ENCODE peak calls at places on chromosomes 4 and X, in seven cellular contexts. E, Z, D, C, J, B and P are unnamed samples. For H3K36me3 and H3K4me1, the result is how much of the 10 kb centered on the place peaks cover.

GRCh38 chr4:150242820-150243458 is 164.7 kb downstream of the DCLK2 start:
- DNase-seq in E (no peak), Z (no peak), D (no peak), C (no peak), J (peak), B (no peak), P (no peak)

GRCh38 chr4:113893546-113893945 is 85.9 kb downstream of the ARSJ start:
- DNase-seq in E (no peak), Z (no peak), D (no peak), C (no peak), J (no peak), B (no peak), P (no peak)

GRCh38 chr4:48162162-48162561 is 28.1 kb upstream of the TXK start:
- DNase-seq in E (no peak), Z (no peak), D (no peak), C (no peak), J (no peak), B (no peak), P (no peak)

GRCh38 chr4:169098054-169098896 is 88.2 kb upstream of the CBR4 start:
- DNase-seq in E (no peak), Z (no peak), D (peak), C (no peak), J (no peak), B (no peak), P (no peak)

GRCh38 chrX:12967711-12968465 is 7.0 kb upstream of the TMSB4X start:
- DNase-seq in E (no peak), Z (no peak), D (no peak), C (no peak), J (no peak), B (no peak), P (no peak)

GRCh38 chr4:17762705-17763104 is 18.7 kb downstream of the FAM184B start:
- DNase-seq in E (no peak), Z (no peak), D (no peak), C (no peak), J (no peak), B (no peak), P (no peak)

GRCh38 chr4:11632488-11632887 is 203.8 kb upstream of the HS3ST1 start:
- DNase-seq in E (no peak), Z (no peak), D (no peak), C (no peak), J (no peak), B (no peak), P (no peak)

GRCh38 chr4:71599588-71599987 is 184.3 kb downstream of the GC start:
- DNase-seq in E (no peak), Z (no peak), D (no peak), C (no peak), J (no peak), B (no peak), P (no peak)

GRCh38 chr4:67678612-67679011 is 22.3 kb downstream of the UBA6 start:
- DNase-seq in E (no peak), Z (no peak), D (no peak), C (no peak), J (no peak), B (no peak), P (no peak)

GRCh38 chr4:2051086-2051485 is 8.0 kb upstream of the NAT8L start:
- DNase-seq in E (no peak), Z (no peak), D (no peak), C (no peak), J (no peak), B (no peak), P (no peak)

GRCh38 chrX:154750301-154751120 is at the start of gene GAB3:
- DNase-seq in E (peak), Z (peak), D (no peak), C (peak), J (no peak), B (peak), P (peak)

GRCh38 chr4:791866-792630 is 33.9 kb downstream of the CPLX1 start:
- DNase-seq in E (no peak), Z (peak), D (no peak), C (no peak), J (no peak), B (peak), P (peak)

GRCh38 chr4:165784672-165785071 is 88.4 kb upstream of the TLL1 start:
- DNase-seq in E (no peak), Z (no peak), D (no peak), C (no peak), J (no peak), B (no peak), P (no peak)

GRCh38 chr4:88803600-88804096 is 106.0 kb upstream of the NAP1L5 start:
- DNase-seq in E (peak), Z (peak), D (peak), C (no peak), J (peak), B (no peak), P (no peak)

GRCh38 chr4:97121493-97121892 is 1021.8 kb downstream of the STPG2 start:
- DNase-seq in E (no peak), Z (no peak), D (no peak), C (no peak), J (no peak), B (no peak), P (no peak)

GRCh38 chrX:103678199-103678993 is 8.1 kb downstream of the MORF4L2 start:
- DNase-seq in E (no peak), Z (no peak), D (no peak), C (no peak), J (no peak), B (no peak), P (no peak)

GRCh38 chrX:43064096-43064495 is 286.1 kb upstream of the PPP1R2C start:
- DNase-seq in E (no peak), Z (no peak), D (no peak), C (no peak), J (no peak), B (no peak), P (no peak)

GRCh38 chr4:39698424-39699009 is 581 bp downstream of the UBE2K start:
- DNase-seq in E (no peak), Z (peak), D (no peak), C (peak), J (peak), B (no peak), P (peak)

GRCh38 chr4:87209696-87210095 is 10.7 kb downstream of the KLHL8 start:
- DNase-seq in E (peak), Z (peak), D (peak), C (no peak), J (peak), B (no peak), P (peak)

GRCh38 chr4:38382492-38382891 is 281.5 kb upstream of the KLF3 start:
- DNase-seq in E (no peak), Z (no peak), D (no peak), C (no peak), J (no peak), B (no peak), P (no peak)

GRCh38 chr4:75525108-75525507 is 10.8 kb downstream of the THAP6 start:
- DNase-seq in E (no peak), Z (no peak), D (no peak), C (no peak), J (no peak), B (no peak), P (no peak)

GRCh38 chrX:109681475-109682081 is 51.5 kb downstream of the ACSL4 start:
- DNase-seq in E (no peak), Z (no peak), D (no peak), C (no peak), J (no peak), B (no peak), P (no peak)

GRCh38 chr4:7929530-7929951 is 10.1 kb downstream of the AFAP1 start:
- DNase-seq in E (peak), Z (peak), D (no peak), C (no peak), J (no peak), B (no peak), P (peak)
- TF ChIP-seq EP300 in E (no peak), Z (no peak), D (no peak), C (peak), J (no peak), B (no peak), P (no peak)

DNA sequence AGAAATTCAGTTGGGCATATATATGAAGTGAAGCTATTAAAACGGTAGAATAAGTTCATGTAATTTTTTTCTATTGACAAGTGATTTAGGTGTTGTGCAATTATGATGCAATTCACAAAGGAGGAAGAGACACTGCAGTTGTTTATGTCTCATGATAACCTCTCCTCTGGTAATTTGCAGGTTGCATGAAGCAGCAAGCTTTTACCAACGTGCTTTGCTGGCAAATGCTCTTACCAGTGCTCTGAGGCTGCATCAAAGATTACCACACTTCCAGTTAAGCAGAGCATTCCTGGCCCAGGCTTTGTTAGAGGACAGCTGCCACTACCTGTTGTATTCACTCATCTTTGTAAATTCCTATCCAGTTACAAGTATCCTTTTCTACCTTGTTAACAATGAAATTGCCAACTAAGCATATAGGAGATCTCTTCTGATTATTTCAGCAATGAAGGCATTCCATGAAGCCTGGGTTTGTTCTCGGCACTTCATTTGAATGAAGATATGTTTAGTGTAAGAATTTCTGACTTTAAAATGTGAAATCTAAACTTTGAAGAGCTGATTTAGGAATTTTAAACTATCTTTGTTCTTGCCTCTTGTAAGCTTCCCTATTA is 3.9 kb downstream of the TMEM33 start:
- DNase-seq in E (no peak), Z (no peak), D (no peak), C (no peak), J (no peak), B (no peak), P (no peak)
- H3K36me3 ChIP-seq in E (under half), Z (under half), D (under half), C (under half), J (under half), B (under half), P (under half)

GRCh38 chr4:185735887-185736286 is 76.1 kb downstream of the SORBS2 start:
- DNase-seq in E (no peak), Z (no peak), D (no peak), C (no peak), J (no peak), B (no peak), P (no peak)

GRCh38 chr4:185734930-185735329 is 77.1 kb downstream of the SORBS2 start:
- DNase-seq in E (no peak), Z (no peak), D (no peak), C (no peak), J (no peak), B (no peak), P (no peak)

GRCh38 chr4:185738851-185739250 is 73.1 kb downstream of the SORBS2 start:
- DNase-seq in E (no peak), Z (no peak), D (no peak), C (no peak), J (no peak), B (no peak), P (no peak)

GRCh38 chr4:185738038-185738552 is 73.9 kb downstream of the SORBS2 start:
- DNase-seq in E (no peak), Z (no peak), D (no peak), C (no peak), J (peak), B (no peak), P (no peak)

GRCh38 chr4:185737489-185738037 is 74.4 kb downstream of the SORBS2 start:
- DNase-seq in E (no peak), Z (no peak), D (no peak), C (no peak), J (no peak), B (peak), P (no peak)
- H3K4me1 ChIP-seq in E (under half), Z (under half), D (under half), C (under half), J (under half), B (under half), P (under half)

GRCh38 chrX:106917830-106918500 is 2.2 kb upstream of the CLDN2 start:
- DNase-seq in E (no peak), Z (no peak), D (no peak), C (no peak), J (no peak), B (no peak), P (no peak)
- TF ChIP-seq EP300 in E (no peak), Z (no peak), D (no peak), C (no peak), J (no peak), B (no peak), P (no peak)

GRCh38 chr4:82462415-82462831 is 32.0 kb downstream of the ENOPH1 start:
- DNase-seq in E (peak), Z (peak), D (peak), C (peak), J (peak), B (peak), P (peak)
- H3K36me3 ChIP-seq in E (under half), Z (under half), D (under half), C (under half), J (under half), B (under half), P (under half)

GRCh38 chrX:10045327-10046000 is 78.3 kb downstream of the CLDN34 start:
- DNase-seq in E (no peak), Z (no peak), D (no peak), C (no peak), J (no peak), B (no peak), P (peak)

GRCh38 chrX:10041383-10041782 is 74.2 kb downstream of the CLDN34 start:
- DNase-seq in E (no peak), Z (no peak), D (no peak), C (no peak), J (no peak), B (no peak), P (no peak)

GRCh38 chrX:10044021-10044420 is 76.9 kb downstream of the CLDN34 start:
- DNase-seq in E (no peak), Z (no peak), D (no peak), C (no peak), J (no peak), B (no peak), P (no peak)

GRCh38 chrX:10042055-10042454 is 74.9 kb downstream of the CLDN34 start:
- DNase-seq in E (no peak), Z (no peak), D (no peak), C (no peak), J (no peak), B (no peak), P (no peak)

GRCh38 chrX:10043386-10043785 is 76.2 kb downstream of the CLDN34 start:
- DNase-seq in E (no peak), Z (no peak), D (no peak), C (no peak), J (no peak), B (no peak), P (no peak)
- H3K4me1 ChIP-seq in E (under half), Z (under half), D (under half), C (under half), J (under half), B (under half), P (under half)

DNA sequence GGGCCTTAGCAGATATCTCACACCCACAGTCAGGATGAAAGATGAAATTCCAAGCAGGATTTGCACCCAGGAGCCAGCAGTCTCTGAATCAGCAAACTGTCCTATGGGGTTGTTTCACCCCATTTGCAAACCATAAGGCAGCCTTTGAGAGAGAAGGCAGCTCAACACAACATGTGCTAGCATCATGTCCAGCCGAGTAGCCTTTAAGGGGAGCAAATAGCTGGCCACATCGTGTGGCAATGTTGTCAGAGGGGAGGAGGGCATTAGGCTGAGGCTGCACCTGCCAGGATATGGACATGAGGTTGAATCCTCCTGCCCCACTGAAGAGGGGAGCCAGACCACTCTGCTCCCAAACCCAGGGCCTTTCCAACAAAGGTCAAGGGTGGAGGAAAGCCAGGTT is 20.6 kb upstream of the PJA1 start:
- DNase-seq in E (no peak), Z (no peak), D (no peak), C (no peak), J (no peak), B (no peak), P (no peak)
- TF ChIP-seq EP300 in E (no peak), Z (no peak), D (no peak), C (no peak), J (no peak), B (no peak), P (no peak)

GRCh38 chrX:53666171-53666570 is 20.3 kb downstream of the HUWE1 start:
- DNase-seq in E (no peak), Z (no peak), D (no peak), C (no peak), J (no peak), B (no peak), P (no peak)

GRCh38 chrX:53674581-53674980 is 11.9 kb downstream of the HUWE1 start:
- DNase-seq in E (no peak), Z (no peak), D (no peak), C (no peak), J (no peak), B (no peak), P (no peak)

DNA sequence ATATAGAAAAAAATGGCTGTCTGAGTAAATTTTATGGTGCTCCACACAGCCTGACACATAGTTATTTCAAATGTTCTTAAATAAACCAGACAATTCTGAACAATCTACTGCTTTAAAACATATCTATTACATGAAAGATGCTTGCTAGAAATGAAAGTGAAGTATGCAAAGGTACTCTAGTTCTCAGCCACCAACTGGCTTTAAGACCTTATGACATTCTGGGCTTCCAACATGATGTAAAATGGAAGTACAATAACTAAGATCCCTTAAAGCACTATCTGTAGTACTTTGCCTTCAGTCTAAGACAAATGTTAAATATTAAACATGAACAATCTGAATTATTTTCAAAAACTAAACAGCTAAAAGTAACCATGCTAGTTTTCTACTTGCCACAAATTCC is 17.3 kb downstream of the HUWE1 start:
- DNase-seq in E (no peak), Z (no peak), D (no peak), C (no peak), J (no peak), B (no peak), P (no peak)
- H3K36me3 ChIP-seq in E (under half), Z (under half), D (under half), C (half or more), J (under half), B (under half), P (under half)

GRCh38 chr4:5018603-5019002 is 655 bp downstream of the CYTL1 start:
- DNase-seq in E (no peak), Z (no peak), D (no peak), C (no peak), J (no peak), B (no peak), P (no peak)

GRCh38 chr4:5020341-5020740 is 1.1 kb upstream of the CYTL1 start:
- DNase-seq in E (no peak), Z (no peak), D (no peak), C (no peak), J (no peak), B (no peak), P (no peak)

GRCh38 chr4:5018096-5018495 is 1.2 kb downstream of the CYTL1 start:
- DNase-seq in E (no peak), Z (no peak), D (no peak), C (no peak), J (no peak), B (no peak), P (no peak)

GRCh38 chr4:5019796-5020195 is 538 bp upstream of the CYTL1 start:
- DNase-seq in E (no peak), Z (no peak), D (no peak), C (no peak), J (no peak), B (peak), P (no peak)

DNA sequence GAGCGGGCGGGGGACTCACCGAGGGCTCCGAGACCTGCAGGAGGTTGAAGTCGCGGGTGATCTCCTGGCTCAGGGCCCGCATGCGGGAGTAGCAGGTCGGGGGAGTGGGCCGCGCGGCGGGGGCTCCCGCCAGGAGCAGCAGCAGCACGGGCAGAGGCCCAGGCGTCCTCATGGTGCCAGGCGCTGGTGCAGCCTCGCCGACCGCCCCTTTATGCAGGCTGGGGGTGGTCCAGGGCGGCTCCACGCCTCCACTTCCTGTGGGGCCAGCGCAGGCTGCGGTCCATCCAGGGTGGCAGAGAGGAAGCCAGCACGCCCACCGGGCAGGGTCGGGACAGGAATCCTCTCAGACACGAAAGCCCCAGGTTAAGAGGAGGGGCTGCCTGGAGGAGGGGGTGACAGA is at the start of gene CYTL1:
- DNase-seq in E (no peak), Z (no peak), D (no peak), C (peak), J (no peak), B (peak), P (no peak)
- H3K4me1 ChIP-seq in E (under half), Z (under half), D (under half), C (under half), J (under half), B (under half), P (under half)

GRCh38 chr4:109046549-109047171 is 255.8 kb downstream of the COL25A1 start:
- DNase-seq in E (no peak), Z (no peak), D (no peak), C (no peak), J (peak), B (no peak), P (no peak)
- TF ChIP-seq EP300 in E (no peak), Z (no peak), D (no peak), C (no peak), J (no peak), B (no peak), P (no peak)